ENCODE peak calls at places on chromosome 2, in ten cellular contexts. One of them, this sample, is unnamed.

GRCh38 chr2:100207411-100207885 is 65.1 kb upstream of the AFF3 start:
- DNase-seq in glomerular endothelial cell: no peak
- DNase-seq in DMS153: no peak
- DNase-seq in NCI-H1092 treated with DMSO at 0.1 percent for 48 hours: no peak
- DNase-seq in sciatic nerve: no peak
- DNase-seq in fibroblast of the conjunctiva: no peak
- DNase-seq in M059J: no peak
- DNase-seq in cardiac fibroblast: no peak
- DNase-seq in cerebellum: no peak
- DNase-seq in T-helper 9 cell: no peak
- DNase-seq in this sample: no peak

GRCh38 chr2:216006164-216006663 is 7.1 kb downstream of the MREG start:
- DNase-seq in glomerular endothelial cell: no peak
- DNase-seq in DMS153: no peak
- DNase-seq in NCI-H1092 treated with DMSO at 0.1 percent for 48 hours: no peak
- DNase-seq in sciatic nerve: no peak
- DNase-seq in fibroblast of the conjunctiva: no peak
- DNase-seq in M059J: peak
- DNase-seq in cardiac fibroblast: peak
- DNase-seq in cerebellum: peak
- DNase-seq in T-helper 9 cell: no peak
- DNase-seq in this sample: peak

GRCh38 chr2:18834341-18834740 is 245.0 kb upstream of the NT5C1B start:
- DNase-seq in glomerular endothelial cell: no peak
- DNase-seq in DMS153: no peak
- DNase-seq in NCI-H1092 treated with DMSO at 0.1 percent for 48 hours: no peak
- DNase-seq in sciatic nerve: no peak
- DNase-seq in fibroblast of the conjunctiva: peak
- DNase-seq in M059J: peak
- DNase-seq in cardiac fibroblast: peak
- DNase-seq in cerebellum: peak
- DNase-seq in T-helper 9 cell: no peak
- DNase-seq in this sample: peak

GRCh38 chr2:129761569-129762021 is 217.9 kb upstream of the RAB6C start:
- DNase-seq in glomerular endothelial cell: no peak
- DNase-seq in DMS153: no peak
- DNase-seq in NCI-H1092 treated with DMSO at 0.1 percent for 48 hours: no peak
- DNase-seq in sciatic nerve: no peak
- DNase-seq in fibroblast of the conjunctiva: no peak
- DNase-seq in M059J: no peak
- DNase-seq in cardiac fibroblast: no peak
- DNase-seq in cerebellum: no peak
- DNase-seq in T-helper 9 cell: no peak
- DNase-seq in this sample: no peak

GRCh38 chr2:16039823-16040222 is 99.5 kb downstream of the MYCN start:
- DNase-seq in glomerular endothelial cell: no peak
- DNase-seq in DMS153: no peak
- DNase-seq in NCI-H1092 treated with DMSO at 0.1 percent for 48 hours: no peak
- DNase-seq in sciatic nerve: no peak
- DNase-seq in fibroblast of the conjunctiva: no peak
- DNase-seq in M059J: no peak
- DNase-seq in cardiac fibroblast: no peak
- DNase-seq in cerebellum: no peak
- DNase-seq in T-helper 9 cell: no peak
- DNase-seq in this sample: no peak

GRCh38 chr2:231037731-231038482 is 584 bp downstream of the C2orf72 start:
- DNase-seq in glomerular endothelial cell: no peak
- DNase-seq in DMS153: no peak
- DNase-seq in NCI-H1092 treated with DMSO at 0.1 percent for 48 hours: no peak
- DNase-seq in sciatic nerve: no peak
- DNase-seq in fibroblast of the conjunctiva: no peak
- DNase-seq in M059J: peak
- DNase-seq in cardiac fibroblast: no peak
- DNase-seq in cerebellum: no peak
- DNase-seq in T-helper 9 cell: no peak
- DNase-seq in this sample: peak

GRCh38 chr2:55164534-55165104 is 67.5 kb downstream of the CLHC1 start:
- DNase-seq in glomerular endothelial cell: no peak
- DNase-seq in DMS153: no peak
- DNase-seq in NCI-H1092 treated with DMSO at 0.1 percent for 48 hours: no peak
- DNase-seq in sciatic nerve: no peak
- DNase-seq in fibroblast of the conjunctiva: no peak
- DNase-seq in M059J: no peak
- DNase-seq in cardiac fibroblast: no peak
- DNase-seq in cerebellum: no peak
- DNase-seq in T-helper 9 cell: no peak
- DNase-seq in this sample: no peak

GRCh38 chr2:219737270-219737691 is 109.9 kb downstream of the SLC4A3 start:
- DNase-seq in glomerular endothelial cell: no peak
- DNase-seq in DMS153: peak
- DNase-seq in NCI-H1092 treated with DMSO at 0.1 percent for 48 hours: no peak
- DNase-seq in sciatic nerve: no peak
- DNase-seq in fibroblast of the conjunctiva: peak
- DNase-seq in M059J: peak
- DNase-seq in cardiac fibroblast: no peak
- DNase-seq in cerebellum: peak
- DNase-seq in T-helper 9 cell: no peak
- DNase-seq in this sample: peak

GRCh38 chr2:171711351-171711750 is 24.1 kb downstream of the DYNC1I2 start:
- DNase-seq in glomerular endothelial cell: no peak
- DNase-seq in DMS153: no peak
- DNase-seq in NCI-H1092 treated with DMSO at 0.1 percent for 48 hours: no peak
- DNase-seq in sciatic nerve: no peak
- DNase-seq in fibroblast of the conjunctiva: no peak
- DNase-seq in M059J: no peak
- DNase-seq in cardiac fibroblast: peak
- DNase-seq in cerebellum: no peak
- DNase-seq in T-helper 9 cell: no peak
- DNase-seq in this sample: peak